ENCODE peak calls at places on chromosome 5, in nine cellular contexts. X is tibial nerve, Q is SK-N-SH, B is K562, P is stomach, O is ovary, F is transverse colon, A is sigmoid colon, H is HepG2. T is an unnamed sample. For H3K27me3, the result is how much of the 10 kb centered on the place peaks cover.

GRCh38 chr5:157597277-157597676 is 21.7 kb upstream of the ADAM19 start:
- DNase-seq in H (peak), A (no peak), X (no peak), O (no peak), P (no peak), Q (no peak), B (no peak), F (no peak), T (no peak)

GRCh38 chr5:85512896-85513295 is 1104.8 kb upstream of the COX7C start:
- DNase-seq in H (no peak), A (no peak), O (peak), X (no peak), B (no peak), F (no peak), P (no peak), Q (no peak), T (no peak)

GRCh38 chr5:9388941-9389674 is 156.8 kb downstream of the SEMA5A start:
- DNase-seq in F (no peak), O (no peak), X (no peak), Q (peak), P (no peak), B (no peak), A (no peak), H (no peak), T (no peak)

GRCh38 chr5:178432421-178433272 is 157.5 kb downstream of the COL23A1 start:
- DNase-seq in X (no peak), P (no peak), O (no peak), H (no peak), Q (no peak), B (no peak), A (peak), F (no peak), T (no peak)

GRCh38 chr5:179488464-179488863 is 61.9 kb upstream of the RUFY1 start:
- DNase-seq in H (no peak), A (no peak), Q (peak), O (no peak), X (no peak), F (no peak), B (no peak), P (no peak), T (no peak)

GRCh38 chr5:9653811-9654210 is 23.7 kb upstream of the TAS2R1 start:
- DNase-seq in Q (no peak), A (no peak), B (no peak), X (no peak), P (peak), F (no peak), O (no peak), H (no peak), T (no peak)

GRCh38 chr5:334903-335739 is 13.6 kb downstream of the AHRR start:
- DNase-seq in A (peak), B (no peak), P (no peak), F (no peak), O (no peak), Q (no peak), H (no peak), X (no peak), T (no peak)

GRCh38 chr5:132007399-132008162 is 3.9 kb downstream of the ACSL6 start:
- DNase-seq in H (peak), A (peak), F (peak), Q (peak), B (peak), X (peak), O (peak), P (peak), T (peak)

GRCh38 chr5:103424453-103425205 is 138.0 kb downstream of the NUDT12 start:
- DNase-seq in A (no peak), H (no peak), F (no peak), X (no peak), O (no peak), P (no peak), B (no peak), Q (no peak), T (no peak)

GRCh38 chr5:38994329-38994927 is 79.8 kb downstream of the RICTOR start:
- DNase-seq in P (no peak), A (no peak), F (peak), H (peak), Q (peak), X (no peak), O (no peak), B (peak), T (no peak)

GRCh38 chr5:157761690-157762611 is 18.4 kb downstream of the LSM11 start:
- DNase-seq in Q (peak), F (peak), O (no peak), P (no peak), B (peak), A (no peak), H (peak), X (no peak), T (no peak)

GRCh38 chr5:123085638-123086286 is 3.3 kb upstream of the PRDM6 start:
- DNase-seq in A (no peak), H (no peak), X (no peak), P (no peak), B (no peak), O (no peak), F (no peak), Q (no peak), T (no peak)

GRCh38 chr5:73143716-73144115 is 23.3 kb downstream of the TMEM171 start:
- DNase-seq in P (no peak), B (no peak), A (no peak), Q (no peak), F (no peak), X (no peak), H (no peak), O (no peak), T (no peak)

GRCh38 chr5:178940569-178941360 is at the start of gene ZNF454:
- DNase-seq in Q (peak), A (peak), B (no peak), O (peak), H (no peak), P (peak), F (peak), X (peak), T (peak)

GRCh38 chr5:132782101-132782500 is 5.1 kb upstream of the SEPTIN8 start:
- DNase-seq in B (no peak), A (peak), H (no peak), X (no peak), F (no peak), P (no peak), O (no peak), Q (no peak), T (no peak)

GRCh38 chr5:148998174-148998797 is 64.6 kb downstream of the SH3TC2 start:
- DNase-seq in A (no peak), B (peak), O (no peak), H (peak), X (no peak), P (no peak), Q (peak), F (no peak), T (peak)

GRCh38 chr5:113572716-113573115 is 59.2 kb downstream of the YTHDC2 start:
- DNase-seq in Q (no peak), H (no peak), A (no peak), P (no peak), O (no peak), X (no peak), F (no peak), B (no peak), T (no peak)

GRCh38 chr5:112772095-112772494 is 34.4 kb downstream of the APC start:
- DNase-seq in X (no peak), F (no peak), H (no peak), Q (no peak), P (no peak), O (no peak), A (no peak), B (no peak), T (no peak)

GRCh38 chr5:204966-205670 is 12.8 kb downstream of the CCDC127 start:
- DNase-seq in A (no peak), O (no peak), B (no peak), F (no peak), P (no peak), Q (no peak), X (no peak), H (no peak), T (no peak)

GRCh38 chr5:132426525-132427138 is 57.1 kb downstream of the SLC22A5 start:
- DNase-seq in B (peak), A (peak), P (peak), X (peak), H (peak), Q (peak), F (peak), O (peak), T (peak)

GRCh38 chr5:143779506-143779905 is 32.5 kb upstream of the HMHB1 start:
- DNase-seq in B (no peak), O (no peak), A (no peak), P (no peak), Q (no peak), H (no peak), F (no peak), X (no peak), T (no peak)

GRCh38 chr5:36690041-36690941 is 83.9 kb downstream of the SLC1A3 start:
- DNase-seq in F (peak), O (peak), Q (peak), A (peak), B (peak), P (peak), H (peak), X (peak), T (peak)

DNA sequence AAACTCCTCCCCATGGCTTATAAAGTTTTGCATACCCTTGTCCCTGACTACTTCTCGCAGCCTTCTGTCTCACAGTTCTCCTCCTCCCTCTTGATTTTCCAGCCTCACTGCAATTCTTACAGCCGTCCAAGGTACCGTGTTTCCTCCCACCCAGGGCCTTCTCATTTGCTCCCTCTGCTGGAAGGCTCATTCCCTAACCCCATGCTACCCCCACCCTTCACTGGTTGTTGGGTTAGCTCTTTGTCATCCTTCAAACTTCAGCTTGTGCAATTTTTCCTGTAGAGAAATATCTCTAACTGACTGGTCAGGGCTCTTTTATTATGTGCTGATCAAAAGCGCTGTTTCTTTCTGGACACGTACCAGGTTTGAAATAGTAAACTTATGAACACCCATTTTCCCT is 329.2 kb downstream of the EBF1 start:
- DNase-seq in H (peak), A (no peak), B (peak), F (no peak), P (no peak), X (no peak), Q (no peak), O (no peak), T (no peak)
- TF ChIP-seq EP300 in H (no peak), A (no peak), B (no peak), F (no peak), P (no peak), X (no peak), Q (no peak), O (no peak), T (no peak)

GRCh38 chr5:141369994-141370848 is at the start of gene PCDHGB3:
- DNase-seq in O (no peak), Q (no peak), P (no peak), H (no peak), A (no peak), B (no peak), X (no peak), F (peak), T (no peak)
- H3K4me3 ChIP-seq in O (no peak), Q (no peak), P (peak), H (no peak), A (peak), B (peak), X (peak), F (peak), T (peak)

GRCh38 chr5:83414601-83415000 is 56.9 kb upstream of the VCAN start:
- DNase-seq in Q (no peak), P (no peak), A (no peak), F (no peak), H (no peak), O (no peak), X (no peak), B (no peak), T (no peak)
- H3K27me3 ChIP-seq in Q (under half), P (under half), A (under half), F (under half), H (under half), O (under half), X (under half), B (under half), T (under half)

DNA sequence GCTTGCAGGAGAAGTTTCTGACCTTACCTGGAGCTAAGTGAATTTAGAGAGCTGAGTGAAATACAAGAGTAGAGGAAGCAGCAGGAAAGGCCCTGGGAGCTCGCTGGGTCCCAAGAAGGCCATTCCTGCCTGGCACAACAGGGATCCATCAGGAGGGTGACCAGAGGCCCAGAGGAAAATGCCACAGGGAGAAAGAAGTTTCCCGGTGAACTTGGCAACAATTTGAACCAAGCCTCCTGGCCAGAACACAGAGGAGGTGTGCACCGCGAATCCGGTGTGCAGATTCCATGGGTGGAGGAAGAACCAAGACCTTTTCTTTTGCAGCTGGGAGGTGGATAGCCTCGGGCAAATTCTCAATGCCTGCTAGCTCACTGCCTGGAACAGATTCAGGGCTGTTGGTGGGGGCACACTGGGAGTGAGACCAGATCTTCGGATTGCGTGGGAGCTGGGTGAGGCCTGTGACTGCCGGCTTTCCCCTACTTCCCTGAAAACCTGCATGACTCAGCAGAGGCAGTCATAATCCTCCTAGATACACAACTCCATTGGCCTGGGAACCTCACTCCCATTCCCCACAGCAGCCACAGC is 1850.9 kb upstream of the NUDT12 start:
- DNase-seq in B (no peak), X (no peak), P (no peak), Q (no peak), A (no peak), O (no peak), H (no peak), F (no peak), T (no peak)
- TF ChIP-seq EP300 in B (no peak), X (no peak), P (no peak), Q (no peak), A (no peak), O (no peak), H (no peak), F (no peak), T (no peak)

GRCh38 chr5:11903614-11904269 is 504 bp downstream of the CTNND2 start:
- DNase-seq in A (no peak), X (no peak), B (no peak), P (no peak), H (no peak), Q (peak), O (no peak), F (no peak), T (no peak)

GRCh38 chr5:11902304-11902703 is 1.9 kb downstream of the CTNND2 start:
- DNase-seq in F (no peak), B (no peak), A (no peak), P (no peak), Q (no peak), H (no peak), O (no peak), X (no peak), T (no peak)

GRCh38 chr5:11905209-11905608 is 963 bp upstream of the CTNND2 start:
- DNase-seq in A (no peak), Q (no peak), X (no peak), H (no peak), O (no peak), B (no peak), P (no peak), F (no peak), T (no peak)

GRCh38 chr5:11903121-11903613 is 1.1 kb downstream of the CTNND2 start:
- DNase-seq in H (no peak), F (no peak), B (no peak), Q (no peak), P (no peak), A (no peak), O (no peak), X (no peak), T (no peak)

DNA sequence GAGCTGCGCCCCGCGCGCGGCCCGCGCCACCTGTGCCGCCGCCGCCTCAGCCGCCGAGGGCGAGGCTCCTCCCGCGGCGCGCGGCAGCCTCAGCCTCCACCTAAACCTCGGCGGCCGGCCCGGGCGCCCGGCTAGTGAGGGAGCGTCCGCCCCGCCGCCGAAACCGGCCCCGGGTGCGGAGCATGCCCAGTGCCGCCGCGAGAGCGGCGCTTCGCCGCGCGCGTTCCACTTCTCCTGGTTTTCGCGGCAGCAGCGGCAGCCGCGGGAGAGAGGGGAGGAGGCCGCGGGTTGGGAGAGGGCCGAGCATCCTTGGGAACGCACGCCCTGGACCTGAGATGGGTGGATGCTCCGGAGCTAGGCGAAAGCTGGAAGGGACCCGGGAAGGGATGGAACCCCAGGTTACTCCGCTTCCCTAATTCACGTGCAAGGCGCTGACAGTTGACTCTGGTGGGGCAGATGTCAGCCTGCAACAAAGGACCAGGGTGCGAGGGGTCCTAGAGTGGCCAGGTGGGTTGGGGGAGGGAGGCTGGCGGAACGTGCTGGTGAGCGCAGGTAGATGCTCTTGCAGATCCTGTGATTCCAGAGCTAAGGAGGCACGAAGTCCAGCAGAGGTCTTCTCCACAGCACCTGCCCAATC is at the start of gene CTNND2:
- DNase-seq in P (no peak), F (no peak), O (peak), A (no peak), H (no peak), X (no peak), B (no peak), Q (peak), T (no peak)
- H3K4me3 ChIP-seq in P (peak), F (peak), O (no peak), A (peak), H (no peak), X (peak), B (no peak), Q (peak), T (peak)

GRCh38 chr5:120375248-120375647 is 88.9 kb upstream of the PRR16 start:
- DNase-seq in F (no peak), Q (no peak), O (no peak), B (no peak), H (no peak), P (no peak), X (no peak), A (no peak), T (no peak)
- H3K27me3 ChIP-seq in F (under half), Q (under half), O (under half), B (under half), H (under half), P (under half), X (under half), A (under half), T (under half)

GRCh38 chr5:2904956-2905355 is 153.5 kb upstream of the IRX2 start:
- DNase-seq in A (no peak), X (no peak), H (no peak), B (no peak), F (no peak), Q (no peak), O (no peak), P (no peak), T (no peak)
- TF ChIP-seq EP300 in A (no peak), X (no peak), H (no peak), B (no peak), F (no peak), Q (no peak), O (no peak), P (no peak), T (no peak)

GRCh38 chr5:139903450-139903804 is 107.8 kb downstream of the PSD2 start:
- DNase-seq in X (no peak), B (no peak), F (no peak), A (peak), P (no peak), O (no peak), H (no peak), Q (no peak), T (no peak)
- H3K4me3 ChIP-seq in X (peak), B (no peak), F (peak), A (peak), P (peak), O (peak), H (no peak), Q (peak), T (peak)

DNA sequence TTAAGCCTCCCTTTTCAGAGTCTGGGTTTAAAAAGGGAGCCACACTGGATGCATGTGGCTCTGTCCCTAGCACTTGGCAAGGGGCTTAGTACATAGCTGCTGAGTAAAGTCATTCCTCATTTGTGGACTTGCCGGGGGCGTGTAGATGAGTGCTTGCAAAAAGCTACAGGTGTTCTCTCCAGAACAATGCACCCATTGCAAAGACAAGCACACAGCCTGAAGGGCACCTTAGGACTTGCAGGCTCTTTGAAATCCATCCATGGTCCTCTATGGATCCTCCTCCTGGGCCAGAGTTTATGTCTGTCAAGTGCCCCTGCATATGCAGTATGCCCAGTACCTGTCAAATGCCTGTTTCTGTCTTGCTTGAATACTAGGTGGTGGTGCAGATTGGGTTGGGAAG is 18.3 kb upstream of the SMIM32 start:
- DNase-seq in H (no peak), O (no peak), F (no peak), X (no peak), Q (no peak), A (no peak), B (no peak), P (no peak), T (no peak)
- H3K27me3 ChIP-seq in H (under half), O (under half), F (under half), X (under half), Q (under half), A (under half), B (half or more), P (under half), T (under half)